ENCODE peak calls at places on chromosomes 7 and 10, in six cellular contexts. K is foreskin fibroblast, L is fibroblast of pulmonary artery, S is K562, T is pancreas, Q is BE2C. H is an unnamed sample.

GRCh38 chr7:25263292-25263691 is 35.0 kb upstream of the NPVF start:
- DNase-seq in K (no peak), L (no peak), S (no peak), T (no peak), Q (no peak), H (no peak)

GRCh38 chr7:89966100-89966499 is 188.2 kb upstream of the STEAP1 start:
- DNase-seq in K (no peak), L (no peak), S (no peak), T (no peak), Q (no peak), H (no peak)

GRCh38 chr7:5773661-5774086 is 7.8 kb downstream of the RNF216 start:
- DNase-seq in K (peak), L (peak), S (peak), T (no peak), Q (peak), H (peak)

GRCh38 chr7:108127461-108127860 is 2.7 kb downstream of the LAMB4 start:
- DNase-seq in K (no peak), L (no peak), S (no peak), T (no peak), Q (no peak), H (no peak)

GRCh38 chr10:21138769-21139324 is 241.7 kb upstream of the NEBL start:
- DNase-seq in K (peak), L (no peak), S (no peak), T (no peak), Q (no peak), H (peak)

GRCh38 chr10:34169677-34170076 is 645.4 kb downstream of the PARD3 start:
- DNase-seq in K (no peak), L (no peak), S (no peak), T (no peak), Q (no peak), H (no peak)

GRCh38 chr10:43197834-43198681 is 59.8 kb downstream of the CSGALNACT2 start:
- DNase-seq in K (peak), L (no peak), S (peak), T (no peak), Q (peak), H (peak)

GRCh38 chr10:36489928-36490279 is 635.5 kb upstream of the ANKRD30A start:
- DNase-seq in K (peak), L (peak), S (no peak), T (no peak), Q (no peak), H (peak)

GRCh38 chr7:48094861-48095293 is 5.8 kb downstream of the UPP1 start:
- DNase-seq in K (peak), L (peak), S (no peak), T (no peak), Q (no peak), H (peak)

GRCh38 chr7:79212334-79212733 is 241.1 kb downstream of the MAGI2 start:
- DNase-seq in K (no peak), L (no peak), S (no peak), T (no peak), Q (no peak), H (no peak)

GRCh38 chr10:15314482-15315070 is 56.5 kb downstream of the FAM171A1 start:
- DNase-seq in K (no peak), L (no peak), S (no peak), T (no peak), Q (no peak), H (no peak)

GRCh38 chr10:120951288-120951687 is 100.1 kb downstream of the WDR11 start:
- DNase-seq in K (no peak), L (no peak), S (no peak), T (no peak), Q (no peak), H (no peak)

GRCh38 chr10:58335306-58336005 is 650 bp downstream of the UBE2D1 start:
- DNase-seq in K (peak), L (peak), S (peak), T (peak), Q (peak), H (peak)

GRCh38 chr7:117705630-117706029 is 167.6 kb downstream of the CTTNBP2 start:
- DNase-seq in K (no peak), L (no peak), S (no peak), T (no peak), Q (no peak), H (no peak)

GRCh38 chr7:141302617-141303016 is 228.8 kb downstream of the TMEM178B start:
- DNase-seq in K (no peak), L (no peak), S (no peak), T (no peak), Q (no peak), H (no peak)

GRCh38 chr7:105521027-105521730 is 892 bp downstream of the PUS7 start:
- DNase-seq in K (peak), L (peak), S (no peak), T (peak), Q (peak), H (peak)

GRCh38 chr7:107563761-107564552 is at the start of the genes COG5 and DUS4L:
- DNase-seq in K (peak), L (peak), S (peak), T (peak), Q (peak), H (peak)

GRCh38 chr7:42959549-42959948 is 27.4 kb downstream of the MRPL32 start:
- DNase-seq in K (no peak), L (no peak), S (no peak), T (no peak), Q (no peak), H (no peak)
- H3K4me3 ChIP-seq in K (no peak), L (no peak), S (no peak), T (no peak), Q (no peak), H (no peak)

GRCh38 chr10:101290415-101290814 is 61.2 kb upstream of the LBX1 start:
- DNase-seq in K (no peak), L (no peak), S (no peak), T (no peak), Q (no peak), H (no peak)

GRCh38 chr10:101293007-101293723 is 60.8 kb upstream of the BTRC start:
- DNase-seq in K (no peak), L (no peak), S (no peak), T (no peak), Q (peak), H (no peak)

GRCh38 chr10:101289541-101289940 is 60.3 kb upstream of the LBX1 start:
- DNase-seq in K (no peak), L (no peak), S (no peak), T (no peak), Q (no peak), H (no peak)

GRCh38 chr10:101292194-101293006 is 61.6 kb upstream of the BTRC start:
- DNase-seq in K (peak), L (no peak), S (peak), T (no peak), Q (peak), H (peak)

DNA sequence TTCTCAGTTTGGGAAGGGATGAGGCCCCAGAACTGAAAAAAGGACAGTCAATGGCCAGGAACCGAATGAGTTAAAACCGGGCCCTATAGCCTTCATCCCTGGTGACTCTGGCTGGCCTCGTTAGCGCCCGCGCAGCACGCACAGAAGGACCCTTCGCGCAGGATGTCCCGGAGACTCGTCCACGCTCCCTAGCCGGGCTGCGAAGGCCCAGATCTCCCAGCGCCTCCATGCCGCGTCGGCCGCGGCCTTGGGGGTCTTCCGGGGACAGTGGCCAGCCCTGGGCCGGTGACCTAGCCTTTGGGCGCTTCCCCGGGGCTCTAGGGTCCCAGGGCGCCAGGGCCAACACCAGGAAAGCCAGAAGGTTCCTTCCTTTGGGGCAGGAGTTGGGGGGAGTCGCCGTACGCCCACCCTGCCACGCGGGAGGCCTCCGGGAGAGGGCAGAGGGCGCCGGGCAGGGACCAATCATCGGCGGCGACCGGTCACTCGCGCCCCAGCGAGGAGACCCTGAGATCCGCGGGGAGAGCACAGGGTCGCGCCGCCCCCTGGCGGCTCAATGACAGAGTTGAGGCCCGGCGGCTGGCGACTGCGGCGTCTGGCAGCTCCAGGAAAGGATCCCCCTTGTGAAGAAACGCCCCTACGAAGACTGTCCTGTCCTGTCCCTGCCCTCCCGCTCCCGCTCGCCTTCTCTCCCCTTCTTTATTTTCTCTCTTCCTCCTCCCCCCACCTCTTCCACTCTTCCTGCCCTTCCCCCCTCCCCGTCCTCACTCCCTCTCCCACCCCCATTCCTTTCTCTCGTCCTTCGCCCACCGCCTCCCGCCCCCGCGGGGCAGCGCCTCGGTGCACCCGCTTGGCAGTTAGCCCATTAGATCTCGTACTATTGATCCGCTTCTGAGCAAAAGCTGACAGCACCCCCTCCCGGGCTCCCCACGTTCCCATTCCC is 62.3 kb upstream of the LBX1 start:
- DNase-seq in K (peak), L (peak), S (peak), T (peak), Q (peak), H (peak)
- H3K4me3 ChIP-seq in K (peak), L (peak), S (peak), T (peak), Q (peak), H (peak)

GRCh38 chr7:116226664-116227063 is 16.3 kb downstream of the TES start:
- DNase-seq in K (no peak), L (no peak), S (no peak), T (no peak), Q (no peak), H (no peak)
- H3K4me3 ChIP-seq in K (no peak), L (no peak), S (no peak), T (no peak), Q (no peak), H (no peak)

GRCh38 chr10:25578061-25578460 is 356.0 kb upstream of the MYO3A start:
- DNase-seq in K (no peak), L (no peak), S (no peak), T (no peak), Q (no peak), H (no peak)

GRCh38 chr10:25582961-25583360 is 351.1 kb upstream of the MYO3A start:
- DNase-seq in K (no peak), L (no peak), S (no peak), T (no peak), Q (no peak), H (no peak)
- H3K4me3 ChIP-seq in K (no peak), L (no peak), S (no peak), T (no peak), Q (no peak), H (no peak)

DNA sequence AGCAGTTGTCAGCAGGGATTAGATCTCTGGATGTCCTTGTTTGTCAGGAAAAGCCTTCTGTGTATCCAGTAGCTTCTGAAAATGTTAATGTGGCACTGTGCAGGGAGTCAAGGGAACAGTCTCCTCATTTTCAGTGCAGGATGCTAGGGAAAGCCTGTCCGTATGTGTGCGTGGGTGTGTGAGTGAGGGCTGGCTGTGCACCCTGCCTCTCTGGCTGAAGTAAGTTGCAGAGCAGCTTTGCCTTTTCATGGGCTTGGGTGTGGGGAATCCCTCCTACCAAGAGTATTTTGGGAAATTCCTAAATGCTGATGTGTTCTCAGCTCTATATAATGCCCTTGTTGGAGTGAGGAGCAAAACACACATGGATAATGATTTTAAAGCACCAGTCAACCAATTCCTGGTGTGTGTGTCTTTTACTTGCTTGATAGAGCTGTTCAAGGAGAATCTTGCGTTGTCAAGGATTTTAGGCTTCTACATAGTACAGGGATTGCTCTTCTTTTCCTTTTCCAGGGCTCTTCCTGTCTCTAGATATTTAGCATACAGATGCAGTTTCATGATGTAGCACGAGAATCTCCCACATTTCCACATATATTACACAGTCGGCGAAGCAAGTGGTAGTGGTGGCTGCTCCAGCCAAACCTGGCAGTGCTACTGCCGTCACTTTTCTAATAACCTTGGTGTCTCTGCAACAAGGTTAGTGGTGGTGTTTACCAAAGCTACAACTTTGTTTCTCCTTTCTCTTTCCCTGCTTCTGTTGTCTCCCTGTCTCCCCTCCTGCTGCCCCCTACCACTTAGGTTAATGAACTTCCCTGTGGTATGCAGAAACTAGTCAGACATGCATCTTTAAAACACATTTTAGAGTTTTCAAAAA is 92.8 kb downstream of the MCU start:
- DNase-seq in K (peak), L (peak), S (no peak), T (no peak), Q (peak), H (peak)
- H3K4me3 ChIP-seq in K (no peak), L (peak), S (no peak), T (no peak), Q (no peak), H (no peak)

GRCh38 chr7:101701153-101701794 is 72.2 kb upstream of the MYL10 start:
- DNase-seq in K (no peak), L (no peak), S (no peak), T (no peak), Q (no peak), H (no peak)
- H3K4me3 ChIP-seq in K (no peak), L (no peak), S (no peak), T (no peak), Q (no peak), H (no peak)

DNA sequence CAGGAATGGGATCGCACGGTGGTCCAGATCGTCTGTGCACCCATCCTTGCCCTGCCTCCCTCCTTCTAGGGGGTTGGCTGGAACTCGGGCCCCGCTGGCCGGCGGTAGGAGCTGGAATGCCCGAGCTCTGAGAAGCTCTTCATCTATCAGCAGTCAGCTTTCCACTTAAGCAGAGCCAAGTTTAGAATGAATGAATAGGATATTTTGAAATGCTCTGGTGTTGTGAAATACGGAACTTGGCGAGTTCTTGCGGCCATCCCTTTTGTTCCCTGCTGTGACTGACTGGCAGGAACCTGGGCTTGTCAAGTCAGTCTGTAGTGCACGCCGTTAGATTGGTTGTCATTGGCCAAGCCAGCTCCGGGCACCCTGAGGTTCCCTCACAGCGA is 33.3 kb downstream of the FOXK1 start:
- DNase-seq in K (peak), L (peak), S (no peak), T (peak), Q (no peak), H (peak)
- H3K4me3 ChIP-seq in K (no peak), L (peak), S (no peak), T (no peak), Q (no peak), H (no peak)

GRCh38 chr10:95963992-95964391 is 56.2 kb downstream of the CC2D2B start:
- DNase-seq in K (no peak), L (no peak), S (no peak), T (no peak), Q (no peak), H (no peak)
- H3K4me3 ChIP-seq in K (no peak), L (no peak), S (no peak), T (no peak), Q (no peak), H (no peak)

DNA sequence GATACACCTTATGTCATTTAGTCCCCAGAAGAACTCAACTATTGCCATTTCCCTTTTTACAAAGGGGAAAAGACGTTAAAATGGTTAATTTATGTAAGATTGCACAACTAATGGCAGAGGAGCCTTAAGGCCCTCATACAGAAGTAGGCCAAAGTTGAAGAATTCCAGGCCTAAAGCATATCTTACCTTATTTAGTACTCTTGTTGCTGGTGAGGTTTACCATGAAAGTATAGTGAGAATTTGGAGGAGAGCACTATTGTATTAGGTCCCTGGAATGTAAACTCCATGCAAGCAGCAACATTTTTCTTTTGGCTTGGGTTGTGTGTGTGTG is 727 bp upstream of the CRPPA start:
- DNase-seq in K (peak), L (peak), S (no peak), T (no peak), Q (no peak), H (peak)
- H3K4me3 ChIP-seq in K (no peak), L (no peak), S (peak), T (no peak), Q (no peak), H (no peak)

H was measured in choroid plexus epithelial cell.